ENCODE peak calls at places on chromosome 3, in eight cellular contexts. Y is colonic mucosa, F is IMR-90, C is SK-N-SH, N is mammary epithelial cell, X is NT2/D1, P is mesenchymal stem cell, V is fibroblast of lung. Q is an unnamed sample.

GRCh38 chr3:57787867-57788623 is 31.9 kb downstream of the SLMAP start:
- DNase-seq in P (no peak), X (no peak), V (no peak), F (peak; percentile 34), C (peak; percentile 15), Y (no peak), N (peak; percentile 37), Q (no peak)

GRCh38 chr3:66722675-66723074 is 221.9 kb upstream of the LRIG1 start:
- DNase-seq in F (peak; percentile 95), Y (peak; percentile 30), P (peak; percentile 86), N (no peak), C (no peak), X (no peak), V (peak; percentile 91), Q (no peak)

GRCh38 chr3:114942773-114943172 is 204.3 kb downstream of the ZBTB20 start:
- DNase-seq in Y (no peak), P (no peak), V (no peak), N (no peak), F (no peak), C (no peak), X (no peak), Q (no peak)

GRCh38 chr3:50587806-50588758 is 18.8 kb downstream of the HEMK1 start:
- DNase-seq in C (no peak), X (no peak), P (no peak), V (no peak), Y (no peak), N (no peak), F (no peak), Q (peak; percentile 82)

GRCh38 chr3:171654809-171655208 is 155.5 kb downstream of the PLD1 start:
- DNase-seq in N (peak; percentile 78), Y (peak; percentile 46), C (no peak), P (no peak), X (no peak), V (peak; percentile 75), F (peak; percentile 31), Q (no peak)

GRCh38 chr3:134214239-134214638 is 36.4 kb downstream of the RYK start:
- DNase-seq in N (no peak), V (no peak), C (no peak), Y (no peak), P (no peak), F (no peak), X (no peak), Q (no peak)

GRCh38 chr3:114067804-114068203 is 11.3 kb downstream of the QTRT2 start:
- DNase-seq in P (no peak), X (no peak), V (no peak), F (no peak), C (no peak), Y (no peak), N (no peak), Q (no peak)

GRCh38 chr3:34202975-34203374 is 404.5 kb downstream of the PDCD6IP start:
- DNase-seq in C (no peak), X (no peak), Y (no peak), P (no peak), V (no peak), F (no peak), N (no peak), Q (no peak)

GRCh38 chr3:134057006-134057832 is 27.5 kb upstream of the SLCO2A1 start:
- DNase-seq in X (no peak), C (no peak), P (peak; percentile 20), V (peak; percentile 35), F (peak; percentile 55), Y (no peak), N (peak; percentile 46), Q (no peak)

GRCh38 chr3:152474585-152474984 is 205.9 kb downstream of the MBNL1 start:
- DNase-seq in V (peak; percentile 84), F (peak; percentile 84), Y (no peak), N (peak; percentile 39), P (peak; percentile 83), C (peak; percentile 15), X (peak; percentile 42), Q (no peak)

GRCh38 chr3:32551087-32551486 is 19.6 kb downstream of the DYNC1LI1 start:
- DNase-seq in F (no peak), P (no peak), C (no peak), X (no peak), N (no peak), Y (no peak), V (no peak), Q (no peak)

GRCh38 chr3:173501941-173502489 is 104.5 kb downstream of the NLGN1 start:
- DNase-seq in Y (no peak), F (peak; percentile 4), N (no peak), P (peak; percentile 4), V (peak; percentile 38), X (no peak), C (no peak), Q (no peak)

GRCh38 chr3:39106281-39107055 is 959 bp downstream of the GORASP1 start:
- DNase-seq in N (peak; percentile 21), Y (no peak), C (peak; percentile 27), P (peak; percentile 59), X (no peak), F (peak; percentile 57), V (peak; percentile 30), Q (peak; percentile 44)

GRCh38 chr3:196537319-196537984 is 22.3 kb upstream of the SMCO1 start:
- DNase-seq in V (peak; percentile 38), Y (peak; percentile 58), P (no peak), F (peak; percentile 13), X (no peak), C (peak; percentile 56), N (peak; percentile 37), Q (peak; percentile 30)

GRCh38 chr3:154214320-154214719 is 93.1 kb downstream of the ARHGEF26 start:
- DNase-seq in N (peak; percentile 13), F (peak; percentile 43), P (no peak), Y (no peak), X (no peak), V (no peak), C (no peak), Q (no peak)

DNA sequence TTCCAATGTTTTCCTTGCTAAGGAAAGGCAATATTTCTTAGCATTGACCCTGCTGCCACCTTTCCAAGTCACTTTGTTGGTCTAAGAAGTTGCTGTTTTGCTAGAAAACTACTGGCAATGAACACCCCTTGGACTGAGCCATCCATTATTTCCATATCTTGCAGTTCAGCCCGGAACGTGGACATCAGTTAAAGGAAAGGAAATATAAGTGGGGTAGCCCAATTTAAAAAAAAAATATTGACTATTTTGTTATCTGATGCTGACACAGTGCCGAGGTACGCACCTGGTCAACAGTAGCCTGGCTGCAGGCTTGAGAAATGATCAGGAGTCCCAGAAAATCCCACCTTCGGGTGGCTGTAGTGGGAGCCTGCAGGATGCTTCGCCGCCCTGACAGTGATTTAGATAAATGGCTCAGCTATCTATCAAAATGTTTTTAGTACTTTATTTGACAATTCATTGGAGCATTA is 1.4 kb downstream of the RARB start:
- DNase-seq in Y (no peak), C (no peak), P (no peak), F (no peak), V (no peak), X (no peak), N (peak; percentile 39), Q (no peak)
- H3K9ac ChIP-seq in Y (no peak overlapping the region), C (peak overlapping the region; percentile 77), P (no peak overlapping the region), F (no peak overlapping the region), V (peak overlapping the region; percentile 11), X (no peak overlapping the region), N (no peak overlapping the region), Q (no peak overlapping the region)

GRCh38 chr3:37453393-37454391 is 279.3 kb upstream of the LRRFIP2 start:
- DNase-seq in P (peak; percentile 33), Y (peak; percentile 37), X (no peak), F (no peak), N (no peak), V (peak; percentile 16), C (peak; percentile 77), Q (no peak)
- H3K27me3 ChIP-seq in P (peaks cover 92% of the 10 kb centered on the region), Y (peaks cover 18% of the 10 kb centered on the region), X (peaks cover 45% of the 10 kb centered on the region), F (peaks cover 80% of the 10 kb centered on the region), N (peaks cover 30% of the 10 kb centered on the region), V (peaks cover 69% of the 10 kb centered on the region), C (peaks cover 66% of the 10 kb centered on the region), Q (peaks cover 21% of the 10 kb centered on the region)

GRCh38 chr3:168093790-168094189 is 1.9 kb downstream of the GOLIM4 start:
- DNase-seq in V (peak; percentile 39), C (no peak), Y (no peak), X (no peak), F (no peak), P (no peak), N (no peak), Q (no peak)
- H3K9ac ChIP-seq in V (no peak overlapping the region), C (peak overlapping the region; percentile 85), Y (peak overlapping the region; percentile 94), X (no peak overlapping the region), F (peak overlapping the region; percentile 74), P (peak overlapping the region; percentile 90), N (peak overlapping the region; percentile 66), Q (no peak overlapping the region)

GRCh38 chr3:177347611-177348010 is 150.3 kb upstream of the TBL1XR1 start:
- DNase-seq in C (no peak), X (no peak), N (no peak), Y (no peak), V (no peak), P (no peak), F (no peak), Q (no peak)
- H3K27me3 ChIP-seq in C (no peaks in the 10 kb centered on the region), X (no peaks in the 10 kb centered on the region), N (no peaks in the 10 kb centered on the region), Y (no peaks in the 10 kb centered on the region), V (no peaks in the 10 kb centered on the region), P (no peaks in the 10 kb centered on the region), F (no peaks in the 10 kb centered on the region), Q (no peaks in the 10 kb centered on the region)

DNA sequence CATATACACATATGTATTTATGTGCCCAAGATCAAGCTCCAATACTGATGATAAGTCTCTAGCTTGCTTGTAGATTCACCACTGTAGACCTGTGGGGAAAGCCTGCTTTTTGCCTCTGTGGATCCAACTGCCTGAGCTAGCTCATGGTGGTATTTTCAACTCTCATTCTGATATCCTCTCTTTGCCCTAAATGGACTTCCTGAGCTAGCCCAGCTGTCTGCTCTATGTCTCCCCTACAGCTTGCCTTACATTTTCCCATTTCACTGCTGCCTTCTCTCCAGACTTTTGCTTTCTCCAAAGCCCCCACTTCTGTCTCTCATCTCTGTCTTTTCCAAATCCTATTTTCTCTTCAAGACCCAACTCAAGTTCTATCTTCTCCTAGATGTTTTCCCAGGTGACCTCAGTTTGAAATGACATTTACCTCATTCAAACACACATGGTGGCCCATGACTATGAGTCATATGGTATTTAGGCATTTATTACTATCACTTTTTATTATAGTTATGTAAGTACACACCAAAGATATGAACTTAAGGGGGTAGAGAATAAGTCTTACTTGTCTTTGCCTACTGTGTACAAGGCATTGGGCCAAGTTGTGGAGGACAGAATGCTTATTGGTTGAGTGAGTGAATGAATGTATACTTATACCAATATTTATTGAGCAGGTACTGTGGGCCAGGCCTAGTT is 191.7 kb downstream of the NR1D2 start:
- DNase-seq in C (no peak), P (no peak), V (no peak), Y (no peak), X (no peak), F (peak; percentile 7), N (no peak), Q (no peak)
- H3K9ac ChIP-seq in C (no peak overlapping the region), P (no peak overlapping the region), V (no peak overlapping the region), Y (no peak overlapping the region), X (no peak overlapping the region), F (no peak overlapping the region), N (no peak overlapping the region), Q (no peak overlapping the region)

GRCh38 chr3:123020709-123021108 is 6.9 kb downstream of the SEMA5B start:
- DNase-seq in P (no peak), Y (no peak), N (no peak), V (no peak), C (no peak), X (no peak), F (no peak), Q (no peak)
- H3K27me3 ChIP-seq in P (peaks cover 86% of the 10 kb centered on the region), Y (peaks cover 17% of the 10 kb centered on the region), N (no peaks in the 10 kb centered on the region), V (peaks cover 42% of the 10 kb centered on the region), C (peaks cover 35% of the 10 kb centered on the region), X (peaks cover 14% of the 10 kb centered on the region), F (peaks cover 83% of the 10 kb centered on the region), Q (peaks cover 41% of the 10 kb centered on the region)

GRCh38 chr3:44427683-44428082 is 49.8 kb downstream of the ZNF445 start:
- DNase-seq in X (no peak), N (no peak), C (no peak), V (no peak), P (no peak), F (no peak), Y (no peak), Q (no peak)
- H3K9ac ChIP-seq in X (no peak overlapping the region), N (no peak overlapping the region), C (no peak overlapping the region), V (no peak overlapping the region), P (no peak overlapping the region), F (no peak overlapping the region), Y (no peak overlapping the region), Q (no peak overlapping the region)

Q was measured in DND-41.